ENCODE peak calls at places on chromosomes 4 and X, in six cellular contexts. One of them, this sample, is unnamed.

GRCh38 chr4:58871509-58871908 is 1761.3 kb upstream of the IGFBP7 start:
- ATAC-seq in T-helper 17 cell: no peak
- ATAC-seq in left cardiac atrium: no peak
- ATAC-seq in gastroesophageal sphincter: no peak
- ATAC-seq in naive B cell: no peak
- ATAC-seq in natural killer cell: no peak
- ATAC-seq in this sample: no peak

GRCh38 chr4:146098397-146098796 is 77.1 kb upstream of the LSM6 start:
- ATAC-seq in T-helper 17 cell: no peak
- ATAC-seq in left cardiac atrium: no peak
- ATAC-seq in gastroesophageal sphincter: no peak
- ATAC-seq in naive B cell: no peak
- ATAC-seq in natural killer cell: no peak
- ATAC-seq in this sample: peak

GRCh38 chr4:158835456-158836369 is 66.9 kb downstream of the FNIP2 start:
- ATAC-seq in T-helper 17 cell: no peak
- ATAC-seq in left cardiac atrium: no peak
- ATAC-seq in gastroesophageal sphincter: no peak
- ATAC-seq in naive B cell: no peak
- ATAC-seq in natural killer cell: no peak
- ATAC-seq in this sample: no peak

GRCh38 chr4:1984406-1985191 is 24.2 kb downstream of the NELFA start:
- ATAC-seq in T-helper 17 cell: no peak
- ATAC-seq in left cardiac atrium: no peak
- ATAC-seq in gastroesophageal sphincter: no peak
- ATAC-seq in naive B cell: no peak
- ATAC-seq in natural killer cell: no peak
- ATAC-seq in this sample: no peak

GRCh38 chr4:186688150-186688943 is 35.3 kb downstream of the FAT1 start:
- ATAC-seq in T-helper 17 cell: no peak
- ATAC-seq in left cardiac atrium: no peak
- ATAC-seq in gastroesophageal sphincter: no peak
- ATAC-seq in naive B cell: no peak
- ATAC-seq in natural killer cell: no peak
- ATAC-seq in this sample: no peak

GRCh38 chrX:120677017-120677652 is 47.3 kb upstream of the C1GALT1C1 start:
- ATAC-seq in T-helper 17 cell: no peak
- ATAC-seq in left cardiac atrium: no peak
- ATAC-seq in gastroesophageal sphincter: no peak
- ATAC-seq in naive B cell: no peak
- ATAC-seq in natural killer cell: no peak
- ATAC-seq in this sample: no peak

GRCh38 chr4:140742838-140743193 is 13.4 kb downstream of the TBC1D9 start:
- ATAC-seq in T-helper 17 cell: no peak
- ATAC-seq in left cardiac atrium: no peak
- ATAC-seq in gastroesophageal sphincter: no peak
- ATAC-seq in naive B cell: peak
- ATAC-seq in natural killer cell: no peak
- ATAC-seq in this sample: peak

GRCh38 chr4:850323-850945 is 24.5 kb upstream of the CPLX1 start:
- ATAC-seq in T-helper 17 cell: no peak
- ATAC-seq in left cardiac atrium: no peak
- ATAC-seq in gastroesophageal sphincter: no peak
- ATAC-seq in naive B cell: no peak
- ATAC-seq in natural killer cell: no peak
- ATAC-seq in this sample: no peak

GRCh38 chrX:68693481-68694410 is 46.3 kb downstream of the STARD8 start:
- ATAC-seq in T-helper 17 cell: peak
- ATAC-seq in left cardiac atrium: peak
- ATAC-seq in gastroesophageal sphincter: peak
- ATAC-seq in naive B cell: no peak
- ATAC-seq in natural killer cell: peak
- ATAC-seq in this sample: no peak

GRCh38 chr4:6470502-6471302 is 1.7 kb downstream of the PPP2R2C start:
- ATAC-seq in T-helper 17 cell: no peak
- ATAC-seq in left cardiac atrium: peak
- ATAC-seq in gastroesophageal sphincter: peak
- ATAC-seq in naive B cell: no peak
- ATAC-seq in natural killer cell: peak
- ATAC-seq in this sample: peak

GRCh38 chr4:41579043-41579442 is 41.1 kb downstream of the LIMCH1 start:
- ATAC-seq in T-helper 17 cell: no peak
- ATAC-seq in left cardiac atrium: no peak
- ATAC-seq in gastroesophageal sphincter: no peak
- ATAC-seq in naive B cell: no peak
- ATAC-seq in natural killer cell: no peak
- ATAC-seq in this sample: no peak

GRCh38 chr4:47830263-47831025 is 7.4 kb downstream of the CORIN start:
- ATAC-seq in T-helper 17 cell: no peak
- ATAC-seq in left cardiac atrium: peak
- ATAC-seq in gastroesophageal sphincter: no peak
- ATAC-seq in naive B cell: no peak
- ATAC-seq in natural killer cell: peak
- ATAC-seq in this sample: no peak

GRCh38 chr4:53899544-53900274 is 164.7 kb downstream of the CHIC2 start:
- ATAC-seq in T-helper 17 cell: no peak
- ATAC-seq in left cardiac atrium: peak
- ATAC-seq in gastroesophageal sphincter: peak
- ATAC-seq in naive B cell: no peak
- ATAC-seq in natural killer cell: no peak
- ATAC-seq in this sample: no peak

GRCh38 chrX:149992918-149993317 is 54.6 kb upstream of the EOLA2 start:
- ATAC-seq in T-helper 17 cell: no peak
- ATAC-seq in left cardiac atrium: no peak
- ATAC-seq in gastroesophageal sphincter: no peak
- ATAC-seq in naive B cell: no peak
- ATAC-seq in natural killer cell: no peak
- ATAC-seq in this sample: no peak

GRCh38 chr4:113978561-113979156 is 788 bp downstream of the ARSJ start:
- ATAC-seq in T-helper 17 cell: no peak
- ATAC-seq in left cardiac atrium: peak
- ATAC-seq in gastroesophageal sphincter: peak
- ATAC-seq in naive B cell: no peak
- ATAC-seq in natural killer cell: no peak
- ATAC-seq in this sample: peak